ENCODE peak calls at places on chromosomes 12 and 14, in five cellular contexts. D is heart left ventricle, B is body of pancreas, Y is mesenchymal stem cell, C is lower leg skin. A is an unnamed sample.

GRCh38 chr14:70780396-70781075 is 28.8 kb downstream of the MAP3K9 start:
- DNase-seq in D (peak; percentile 35), B (no peak), Y (no peak), C (peak; percentile 24), A (no peak)

GRCh38 chr12:57836442-57837375 is 9.8 kb downstream of the CTDSP2 start:
- DNase-seq in D (peak; percentile 90), B (peak; percentile 49), Y (peak; percentile 80), C (no peak), A (no peak)

GRCh38 chr12:39839072-39839471 is 219.5 kb upstream of the ABCD2 start:
- DNase-seq in D (no peak), B (peak; percentile 24), Y (no peak), C (no peak), A (no peak)

GRCh38 chr12:125093681-125094025 is 28.4 kb downstream of the AACS start:
- DNase-seq in D (no peak), B (no peak), Y (no peak), C (no peak), A (no peak)

GRCh38 chr12:47773062-47773857 is at the start of gene SLC48A1:
- DNase-seq in D (peak; percentile 84), B (peak; percentile 81), Y (peak; percentile 57), C (no peak), A (no peak)

GRCh38 chr12:86230516-86231146 is 25.6 kb downstream of the MGAT4C start:
- DNase-seq in D (no peak), B (no peak), Y (peak; percentile 52), C (no peak), A (no peak)

GRCh38 chr12:100058482-100059029 is 73.8 kb upstream of the ANKS1B start:
- DNase-seq in D (no peak), B (no peak), Y (peak; percentile 90), C (no peak), A (no peak)

GRCh38 chr12:20865873-20866272 is 55.4 kb downstream of the SLCO1B3 start:
- DNase-seq in D (no peak), B (no peak), Y (no peak), C (no peak), A (no peak)

GRCh38 chr14:76109087-76109880 is 42.4 kb upstream of the GPATCH2L start:
- DNase-seq in D (no peak), B (no peak), Y (no peak), C (peak; percentile 60), A (no peak)

GRCh38 chr14:58239259-58240210 is 5.1 kb upstream of the PSMA3 start:
- DNase-seq in D (peak; percentile 63), B (peak; percentile 86), Y (peak; percentile 78), C (peak; percentile 80), A (peak; percentile 25)

GRCh38 chr12:133105620-133106019 is 24.5 kb downstream of the ZNF891 start:
- DNase-seq in D (no peak), B (no peak), Y (peak; percentile 17), C (no peak), A (no peak)

GRCh38 chr14:69259531-69260245 is at the start of gene GALNT16:
- DNase-seq in D (peak; percentile 62), B (peak; percentile 22), Y (peak; percentile 51), C (no peak), A (no peak)

GRCh38 chr12:103503546-103504480 is 8.0 kb upstream of the C12orf42 start:
- DNase-seq in D (no peak), B (peak; percentile 35), Y (no peak), C (no peak), A (no peak)

GRCh38 chr12:127450822-127451221 is 816.1 kb upstream of the TMEM132C start:
- DNase-seq in D (no peak), B (no peak), Y (no peak), C (no peak), A (no peak)

GRCh38 chr12:111546758-111547383 is 52.2 kb downstream of the ATXN2 start:
- DNase-seq in D (no peak), B (no peak), Y (no peak), C (no peak), A (no peak)

GRCh38 chr14:38254565-38255407 is 1.1 kb downstream of the CLEC14A start:
- DNase-seq in D (peak; percentile 31), B (no peak), Y (no peak), C (no peak), A (no peak)

GRCh38 chr14:38248629-38249028 is 7.3 kb downstream of the CLEC14A start:
- DNase-seq in D (no peak), B (no peak), Y (no peak), C (no peak), A (no peak)

GRCh38 chr14:38252066-38252710 is 3.7 kb downstream of the CLEC14A start:
- DNase-seq in D (no peak), B (no peak), Y (peak; percentile 16), C (no peak), A (no peak)

GRCh38 chr14:38255408-38255672 is 553 bp downstream of the CLEC14A start:
- DNase-seq in D (no peak), B (no peak), Y (peak; percentile 49), C (no peak), A (no peak)

GRCh38 chr14:38250316-38250715 is 5.6 kb downstream of the CLEC14A start:
- DNase-seq in D (no peak), B (no peak), Y (no peak), C (no peak), A (no peak)
- H3K4me3 ChIP-seq in D (peak overlapping the region; percentile 74), B (no peak overlapping the region), Y (no peak overlapping the region), C (no peak overlapping the region), A (no peak overlapping the region)

DNA sequence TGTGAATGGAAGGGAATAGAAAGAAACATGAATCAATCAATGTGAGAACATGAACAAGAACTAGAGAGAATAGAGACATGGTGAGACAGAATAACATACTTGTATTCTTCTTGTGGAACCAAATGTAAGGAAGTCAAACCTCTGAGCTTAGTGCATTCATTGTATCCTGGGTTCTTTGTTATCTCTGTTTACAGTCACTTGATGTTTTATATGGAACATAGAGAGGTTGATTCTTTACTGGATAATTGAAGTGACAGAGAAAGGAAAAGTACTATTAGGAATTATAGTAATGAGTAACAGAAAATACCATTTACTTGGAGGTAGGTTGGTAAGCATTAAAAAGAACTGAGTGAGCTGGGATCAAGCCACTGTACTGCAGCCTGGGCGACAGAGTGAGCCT is 2.5 kb upstream of the WNK1 start:
- DNase-seq in D (no peak), B (no peak), Y (no peak), C (no peak), A (no peak)
- H3K4me3 ChIP-seq in D (no peak overlapping the region), B (no peak overlapping the region), Y (no peak overlapping the region), C (no peak overlapping the region), A (no peak overlapping the region)

GRCh38 chr12:34302131-34302885 is 280.0 kb downstream of the ALG10 start:
- DNase-seq in D (peak; percentile 1), B (no peak), Y (no peak), C (no peak), A (no peak)

GRCh38 chr12:34299802-34300193 is 277.5 kb downstream of the ALG10 start:
- DNase-seq in D (peak; percentile 2), B (no peak), Y (no peak), C (no peak), A (no peak)

GRCh38 chr12:34300376-34301250 is 278.3 kb downstream of the ALG10 start:
- DNase-seq in D (peak; percentile 5), B (no peak), Y (no peak), C (no peak), A (no peak)

GRCh38 chr12:34303091-34303870 is 281.0 kb downstream of the ALG10 start:
- DNase-seq in D (peak; percentile 7), B (no peak), Y (no peak), C (no peak), A (no peak)

DNA sequence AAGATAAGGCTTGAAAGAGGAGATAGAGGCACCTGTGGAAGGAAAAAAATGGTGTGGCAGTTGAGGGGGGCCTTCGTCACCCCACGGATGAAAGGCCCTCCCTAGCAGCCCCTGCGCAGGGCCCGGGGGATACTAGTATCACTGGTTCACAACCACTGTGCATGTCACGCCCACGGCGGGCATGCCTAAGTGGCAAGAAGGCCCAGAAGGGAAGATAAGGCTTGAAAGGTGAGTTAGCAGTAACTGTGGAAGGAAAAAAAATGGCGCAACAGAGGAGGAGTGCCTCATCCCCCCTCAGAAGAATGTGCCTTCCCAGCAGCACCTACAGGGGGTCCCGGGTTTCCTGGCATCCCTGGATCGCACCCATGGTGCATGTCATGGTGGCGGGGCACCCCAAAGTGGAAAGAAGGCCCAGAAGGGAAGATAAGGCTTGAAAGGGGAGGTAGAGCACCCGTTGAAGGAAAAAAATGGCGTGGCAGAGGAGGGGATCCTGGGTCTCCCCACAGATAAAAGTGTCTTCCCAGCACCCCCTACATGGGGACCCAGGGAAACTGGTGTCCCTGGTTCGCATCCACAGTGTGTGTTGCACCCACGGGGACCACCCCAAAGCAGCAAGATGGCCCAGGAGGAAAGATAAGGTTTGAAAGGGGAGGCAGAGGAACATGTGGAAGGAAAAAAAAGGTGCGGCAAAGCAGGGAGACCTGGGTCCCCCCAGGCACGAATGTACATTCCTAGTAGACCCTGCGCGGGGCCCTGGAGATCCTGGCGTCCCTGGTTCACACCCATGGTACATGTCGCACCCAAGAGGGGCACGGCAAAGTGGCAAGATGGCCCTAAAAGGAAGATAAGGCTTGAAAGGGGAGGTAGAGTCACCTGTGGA is 279.2 kb downstream of the ALG10 start:
- DNase-seq in D (peak; percentile 4), B (no peak), Y (no peak), C (no peak), A (no peak)
- H3K4me3 ChIP-seq in D (no peak overlapping the region), B (no peak overlapping the region), Y (no peak overlapping the region), C (no peak overlapping the region), A (no peak overlapping the region)

GRCh38 chr12:14960548-14961465 is 594 bp downstream of the ARHGDIB start:
- DNase-seq in D (peak; percentile 58), B (no peak), Y (no peak), C (no peak), A (no peak)

GRCh38 chr12:14962180-14962579 is 779 bp upstream of the ARHGDIB start:
- DNase-seq in D (no peak), B (no peak), Y (no peak), C (no peak), A (no peak)

GRCh38 chr12:14962797-14963196 is 1.4 kb upstream of the ARHGDIB start:
- DNase-seq in D (no peak), B (no peak), Y (no peak), C (no peak), A (no peak)

GRCh38 chr12:14959916-14960315 is 1.5 kb downstream of the ARHGDIB start:
- DNase-seq in D (no peak), B (no peak), Y (no peak), C (no peak), A (no peak)

DNA sequence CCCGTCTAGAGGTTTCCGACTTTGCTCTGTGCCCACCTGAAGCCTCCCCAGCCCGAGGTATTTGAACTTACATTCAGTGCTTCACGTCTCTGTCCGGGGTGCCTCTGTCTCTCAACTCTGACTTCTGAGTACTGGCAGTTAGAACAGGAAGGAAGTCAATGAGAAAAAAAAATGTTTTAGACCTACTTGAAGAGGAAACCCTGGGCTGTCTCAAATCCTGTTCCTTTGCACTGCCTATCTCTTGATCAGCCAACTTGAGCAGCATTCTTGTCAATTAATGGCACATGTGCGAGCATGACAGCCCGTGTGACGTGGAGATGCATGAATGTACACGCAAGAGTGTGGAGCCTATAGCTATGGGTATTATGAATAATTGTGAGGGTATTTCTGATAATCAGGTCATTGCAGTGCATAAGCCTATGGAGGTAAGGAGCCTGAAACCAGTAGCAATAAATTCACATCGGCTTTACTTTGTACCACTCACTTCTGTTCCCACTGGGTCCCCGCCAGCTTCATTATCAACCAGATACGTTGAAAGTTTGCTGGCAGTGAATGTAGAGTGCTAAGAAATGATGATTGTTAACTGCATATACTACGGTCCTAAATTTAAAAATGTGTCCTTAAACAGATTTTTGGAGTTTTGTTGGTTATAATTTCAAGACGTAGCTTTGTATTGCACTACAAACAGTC is at the start of gene ARHGDIB:
- DNase-seq in D (peak; percentile 56), B (peak; percentile 33), Y (no peak), C (peak; percentile 77), A (no peak)
- H3K4me3 ChIP-seq in D (peak within 1 kb of the TSS; percentile 31), B (no peak within 1 kb of the TSS), Y (peak within 1 kb of the TSS; percentile 37), C (peak within 1 kb of the TSS; percentile 33), A (peak within 1 kb of the TSS; percentile 73)

A was measured in thoracic aorta.